ENCODE peak calls at places on chromosomes 7 and 10, in five cellular contexts. One of them, this sample, is unnamed.

GRCh38 chr10:7380704-7381241 is 30.1 kb downstream of the SFMBT2 start:
- DNase-seq in HCT116: no peak
- DNase-seq in adrenal gland: no peak
- DNase-seq in transverse colon: no peak
- DNase-seq in body of pancreas: no peak
- DNase-seq in this sample: no peak

GRCh38 chr10:31754803-31755624 is 173.6 kb downstream of the ARHGAP12 start:
- DNase-seq in adrenal gland: peak
- DNase-seq in HCT116: no peak
- DNase-seq in transverse colon: no peak
- DNase-seq in body of pancreas: peak
- DNase-seq in this sample: peak

GRCh38 chr10:114905450-114905849 is 32.5 kb upstream of the TRUB1 start:
- DNase-seq in adrenal gland: no peak
- DNase-seq in body of pancreas: no peak
- DNase-seq in HCT116: peak
- DNase-seq in transverse colon: no peak
- DNase-seq in this sample: no peak

GRCh38 chr7:117157121-117157870 is 165.6 kb downstream of the WNT2 start:
- DNase-seq in transverse colon: no peak
- DNase-seq in HCT116: no peak
- DNase-seq in body of pancreas: peak
- DNase-seq in adrenal gland: peak
- DNase-seq in this sample: peak

GRCh38 chr7:115096262-115096661 is 174.4 kb downstream of the MDFIC start:
- DNase-seq in adrenal gland: no peak
- DNase-seq in body of pancreas: no peak
- DNase-seq in transverse colon: no peak
- DNase-seq in HCT116: no peak
- DNase-seq in this sample: no peak

GRCh38 chr10:132883391-132883881 is 58.9 kb downstream of the CFAP46 start:
- DNase-seq in HCT116: no peak
- DNase-seq in body of pancreas: peak
- DNase-seq in adrenal gland: no peak
- DNase-seq in transverse colon: no peak
- DNase-seq in this sample: no peak

GRCh38 chr7:98617051-98617959 is at the start of gene NPTX2:
- DNase-seq in adrenal gland: peak
- DNase-seq in HCT116: no peak
- DNase-seq in body of pancreas: peak
- DNase-seq in transverse colon: peak
- DNase-seq in this sample: no peak

GRCh38 chr10:34489973-34490372 is 325.1 kb downstream of the PARD3 start:
- DNase-seq in body of pancreas: no peak
- DNase-seq in transverse colon: no peak
- DNase-seq in HCT116: peak
- DNase-seq in adrenal gland: no peak
- DNase-seq in this sample: peak

GRCh38 chr7:100547872-100548271 is 8.9 kb downstream of the AGFG2 start:
- DNase-seq in transverse colon: no peak
- DNase-seq in HCT116: no peak
- DNase-seq in adrenal gland: peak
- DNase-seq in body of pancreas: peak
- DNase-seq in this sample: no peak
- TF ChIP-seq POLR2A in transverse colon: no peak
- TF ChIP-seq POLR2A in HCT116: no peak
- TF ChIP-seq POLR2A in adrenal gland: no peak
- TF ChIP-seq POLR2A in body of pancreas: no peak
- TF ChIP-seq POLR2A in this sample: no peak

GRCh38 chr10:86711237-86711956 is 43.1 kb downstream of the LDB3 start:
- DNase-seq in transverse colon: peak
- DNase-seq in body of pancreas: peak
- DNase-seq in adrenal gland: peak
- DNase-seq in HCT116: peak
- DNase-seq in this sample: peak
- TF ChIP-seq POLR2A in transverse colon: peak
- TF ChIP-seq POLR2A in body of pancreas: peak
- TF ChIP-seq POLR2A in adrenal gland: peak
- TF ChIP-seq POLR2A in HCT116: no peak
- TF ChIP-seq POLR2A in this sample: peak

DNA sequence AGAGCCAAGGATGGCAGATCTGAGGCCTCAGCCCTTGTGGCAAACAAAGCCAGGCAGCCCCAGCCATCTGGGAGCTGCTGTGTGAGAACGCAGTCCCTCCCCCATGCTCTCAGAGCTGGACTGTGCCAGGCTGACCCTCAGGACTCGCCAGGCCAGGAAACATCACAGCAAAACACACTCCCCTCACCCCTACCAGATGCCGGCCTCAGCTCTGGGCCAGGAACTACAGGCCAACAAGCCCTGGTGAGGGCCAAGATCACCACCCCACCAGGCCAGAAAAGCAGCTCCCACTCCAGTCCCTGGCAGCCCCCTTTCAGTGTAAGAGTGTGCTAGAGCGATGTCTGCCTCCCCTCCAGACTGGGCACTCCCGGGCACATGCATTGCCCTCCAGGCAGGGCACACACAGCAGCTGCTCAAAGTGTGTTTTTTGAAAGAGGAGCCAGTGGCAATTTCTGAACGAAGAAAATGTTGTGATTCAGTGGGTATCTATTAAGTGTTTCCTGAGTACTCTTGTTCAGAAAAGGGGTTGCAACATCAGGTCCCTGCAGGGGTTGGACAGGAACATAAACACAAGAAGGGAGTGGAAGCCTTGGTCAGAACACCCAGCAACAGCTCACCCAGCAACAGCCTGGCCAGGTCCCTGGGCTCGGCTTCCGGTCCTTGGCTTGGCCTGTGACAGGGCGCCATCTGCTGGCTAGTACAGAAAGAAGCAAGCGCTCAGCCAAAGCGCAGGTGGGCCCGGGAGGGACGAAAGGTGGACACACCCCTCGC is 18.2 kb downstream of the LRRC20 start:
- DNase-seq in adrenal gland: peak
- DNase-seq in transverse colon: peak
- DNase-seq in body of pancreas: peak
- DNase-seq in HCT116: peak
- DNase-seq in this sample: peak
- TF ChIP-seq POLR2A in adrenal gland: no peak
- TF ChIP-seq POLR2A in transverse colon: no peak
- TF ChIP-seq POLR2A in body of pancreas: no peak
- TF ChIP-seq POLR2A in HCT116: no peak
- TF ChIP-seq POLR2A in this sample: no peak

DNA sequence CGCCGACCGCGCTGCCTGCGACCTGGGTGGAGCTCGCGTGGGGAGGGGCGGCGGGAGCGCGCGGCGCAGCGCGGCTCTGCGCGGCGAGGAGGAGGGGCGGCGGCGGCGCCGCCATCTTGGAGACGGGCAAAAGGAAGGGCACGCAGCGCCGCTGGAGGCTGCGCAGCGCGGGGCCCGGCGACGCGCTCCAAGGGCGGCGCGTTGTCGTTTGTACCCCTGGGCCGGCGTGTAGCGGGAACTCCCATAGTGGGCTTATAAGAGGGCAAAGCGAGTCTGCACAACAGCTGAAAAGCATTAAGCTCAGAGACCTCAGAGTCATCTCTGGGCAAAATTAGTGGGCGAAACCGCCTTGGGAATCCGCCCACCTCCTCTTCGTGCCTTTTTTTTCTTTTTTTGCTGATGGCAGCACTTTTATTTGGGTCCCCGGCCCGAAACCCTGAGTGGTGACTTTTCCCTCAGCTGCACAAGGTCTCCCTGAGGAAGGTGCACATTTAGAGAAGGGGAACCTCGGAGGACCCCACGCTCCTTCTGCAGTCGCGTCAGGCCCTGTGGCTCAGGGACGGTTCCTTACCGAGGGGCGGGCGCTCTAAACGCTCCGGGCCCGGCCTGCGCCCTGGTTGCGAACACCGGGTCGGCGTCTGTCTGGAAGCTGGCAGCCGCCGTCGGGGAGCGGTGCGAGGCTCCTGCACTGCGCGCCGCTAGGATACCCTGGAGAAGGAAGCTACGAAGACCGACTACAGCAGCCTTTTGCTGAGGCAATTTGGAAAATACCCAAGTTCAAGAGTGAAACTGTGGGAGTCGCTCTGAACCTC is 423 bp upstream of the MCMBP start:
- DNase-seq in adrenal gland: peak
- DNase-seq in transverse colon: peak
- DNase-seq in body of pancreas: peak
- DNase-seq in HCT116: peak
- DNase-seq in this sample: peak
- TF ChIP-seq POLR2A in adrenal gland: peak
- TF ChIP-seq POLR2A in transverse colon: peak
- TF ChIP-seq POLR2A in body of pancreas: peak
- TF ChIP-seq POLR2A in HCT116: peak
- TF ChIP-seq POLR2A in this sample: peak

DNA sequence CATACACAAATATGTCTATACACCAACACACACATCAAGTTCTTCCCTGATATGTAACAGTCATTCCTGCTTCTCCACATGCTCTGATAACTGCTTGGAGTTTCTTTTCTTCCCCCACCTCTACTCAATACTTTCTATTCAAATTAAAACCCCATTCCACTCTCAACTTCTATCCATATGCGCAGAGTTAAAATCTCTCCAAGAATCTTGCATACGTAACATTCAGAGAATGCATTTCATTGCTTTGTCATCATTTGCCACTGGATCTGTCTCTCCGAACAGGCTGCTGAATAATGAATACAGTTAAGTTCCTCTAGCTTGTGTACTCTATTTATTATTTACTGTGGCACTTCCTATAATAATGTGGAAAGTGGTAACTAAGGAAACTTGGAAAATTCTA is 68.8 kb downstream of the DGKB start:
- DNase-seq in body of pancreas: no peak
- DNase-seq in adrenal gland: no peak
- DNase-seq in HCT116: no peak
- DNase-seq in transverse colon: no peak
- DNase-seq in this sample: no peak
- TF ChIP-seq POLR2A in body of pancreas: no peak
- TF ChIP-seq POLR2A in adrenal gland: no peak
- TF ChIP-seq POLR2A in HCT116: no peak
- TF ChIP-seq POLR2A in transverse colon: no peak
- TF ChIP-seq POLR2A in this sample: no peak

GRCh38 chr10:73743327-73743904 is 756 bp upstream of the SEC24C start:
- DNase-seq in transverse colon: no peak
- DNase-seq in body of pancreas: no peak
- DNase-seq in adrenal gland: no peak
- DNase-seq in HCT116: no peak
- DNase-seq in this sample: no peak

GRCh38 chr10:73744690-73744994 is 470 bp downstream of the SEC24C start:
- DNase-seq in transverse colon: peak
- DNase-seq in HCT116: no peak
- DNase-seq in adrenal gland: peak
- DNase-seq in body of pancreas: peak
- DNase-seq in this sample: peak

GRCh38 chr10:73746721-73747120 is 2.5 kb downstream of the SEC24C start:
- DNase-seq in HCT116: no peak
- DNase-seq in adrenal gland: no peak
- DNase-seq in transverse colon: no peak
- DNase-seq in body of pancreas: no peak
- DNase-seq in this sample: no peak

GRCh38 chr10:73742454-73742734 is 1.8 kb upstream of the SEC24C start:
- DNase-seq in transverse colon: no peak
- DNase-seq in HCT116: no peak
- DNase-seq in body of pancreas: no peak
- DNase-seq in adrenal gland: no peak
- DNase-seq in this sample: no peak

DNA sequence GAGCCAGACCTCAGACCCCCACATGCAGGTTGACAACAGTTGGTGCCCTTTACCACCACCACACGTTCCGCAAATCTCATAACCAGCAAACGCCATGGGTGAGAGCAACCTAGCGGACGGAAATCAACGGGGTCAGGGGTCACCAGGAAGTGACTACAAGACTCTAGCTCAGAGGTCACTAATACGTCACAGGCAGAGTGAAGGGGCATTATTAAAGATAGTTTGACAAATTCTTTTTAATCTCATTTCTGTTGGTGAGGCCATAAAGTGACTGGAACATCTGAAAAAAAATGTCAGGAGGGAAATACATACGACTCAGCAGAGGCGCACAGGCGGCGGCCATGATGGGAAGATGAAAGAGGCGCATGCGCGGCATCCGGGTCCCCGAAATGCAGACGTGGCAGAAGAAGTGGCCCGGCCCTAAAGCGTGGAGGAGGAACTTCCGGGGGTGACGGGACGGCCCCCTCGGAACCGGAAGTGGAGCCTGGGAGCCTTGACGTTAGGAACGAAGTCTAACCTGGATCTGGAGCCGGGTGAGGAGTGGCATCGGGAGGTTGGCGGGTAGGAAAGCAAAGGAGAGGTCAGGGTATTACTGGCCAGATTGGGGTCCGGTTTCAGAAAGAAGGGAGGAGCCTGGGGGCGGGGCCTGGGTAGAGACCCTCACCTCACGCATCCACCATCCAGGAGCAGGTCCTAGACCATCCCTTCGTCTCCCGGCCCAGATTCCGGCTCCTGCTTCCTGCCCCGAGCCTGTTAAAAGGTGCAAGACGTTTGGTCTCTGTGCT is at the start of gene SEC24C:
- DNase-seq in transverse colon: peak
- DNase-seq in adrenal gland: peak
- DNase-seq in body of pancreas: peak
- DNase-seq in HCT116: peak
- DNase-seq in this sample: peak
- TF ChIP-seq POLR2A in transverse colon: peak
- TF ChIP-seq POLR2A in adrenal gland: peak
- TF ChIP-seq POLR2A in body of pancreas: peak
- TF ChIP-seq POLR2A in HCT116: peak
- TF ChIP-seq POLR2A in this sample: peak

DNA sequence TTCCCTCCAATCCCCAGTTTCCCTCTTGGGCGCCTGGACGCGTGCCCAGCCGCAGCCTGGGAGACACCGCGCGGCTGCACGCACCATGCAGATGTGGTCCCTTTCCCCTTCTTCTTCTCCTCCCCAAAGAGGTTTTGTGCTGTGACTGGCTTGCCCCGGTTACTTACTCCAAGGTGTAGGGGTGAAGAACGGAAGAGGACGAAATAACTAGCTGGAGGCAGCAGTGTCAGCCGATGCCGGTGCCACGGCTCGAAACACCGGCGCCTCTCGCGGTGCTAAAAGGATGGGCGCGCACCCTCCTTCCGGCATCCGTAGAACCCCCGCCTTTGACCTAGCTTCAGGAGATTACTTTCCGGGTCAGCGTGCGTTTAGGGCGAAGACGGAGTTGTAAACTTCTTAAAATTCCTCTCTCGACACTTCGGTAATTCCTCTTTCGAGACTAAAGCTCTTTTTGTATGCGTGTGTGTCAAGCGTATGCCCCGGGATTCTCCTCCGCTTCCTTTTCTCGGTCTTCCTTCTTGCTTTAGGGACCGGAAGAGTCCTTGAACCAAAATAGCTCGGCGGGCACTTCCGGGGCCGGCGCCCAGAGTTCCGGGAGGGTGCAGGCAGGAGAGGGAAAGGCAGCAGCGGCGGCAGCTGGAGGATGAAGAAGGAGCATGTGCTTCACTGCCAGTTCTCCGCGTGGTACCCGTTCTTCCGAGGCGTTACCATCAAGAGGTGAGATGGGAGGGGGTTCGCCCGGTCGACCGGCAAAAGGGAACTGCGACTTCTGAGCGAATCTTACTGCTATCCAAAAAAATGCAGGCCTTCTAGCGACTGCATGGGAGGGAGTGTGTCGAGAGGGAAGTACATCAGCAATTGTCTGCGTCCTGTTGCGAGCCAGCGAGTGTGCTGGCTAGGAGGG is at the start of the genes CDC123 and NUDT5:
- DNase-seq in HCT116: peak
- DNase-seq in adrenal gland: peak
- DNase-seq in transverse colon: peak
- DNase-seq in body of pancreas: peak
- DNase-seq in this sample: peak
- TF ChIP-seq POLR2A in HCT116: peak
- TF ChIP-seq POLR2A in adrenal gland: peak
- TF ChIP-seq POLR2A in transverse colon: peak
- TF ChIP-seq POLR2A in body of pancreas: peak
- TF ChIP-seq POLR2A in this sample: peak